ENCODE peak calls at places on chromosomes 11 and 22, in four cellular contexts. C is endodermal cell, I is epithelial cell of prostate, N is RPMI8226. F is an unnamed sample.

GRCh38 chr11:130420478-130421198 is 7.8 kb downstream of the ADAMTS8 start:
- DNase-seq in C (no peak), I (no peak), N (no peak), F (no peak)

GRCh38 chr11:132685174-132685611 is 847.1 kb downstream of the OPCML start:
- DNase-seq in C (no peak), I (no peak), N (no peak), F (no peak)

GRCh38 chr22:32684148-32684821 is 117.2 kb upstream of the TIMP3 start:
- DNase-seq in C (no peak), I (no peak), N (no peak), F (no peak)

GRCh38 chr11:91952056-91952455 is 272.6 kb upstream of the FAT3 start:
- DNase-seq in C (no peak), I (no peak), N (no peak), F (no peak)

GRCh38 chr11:103961010-103961409 is 75.4 kb upstream of the DDI1 start:
- DNase-seq in C (no peak), I (peak; percentile 14), N (no peak), F (no peak)

GRCh38 chr11:120207517-120207916 is 3.3 kb upstream of the OAF start:
- DNase-seq in C (no peak), I (no peak), N (no peak), F (no peak)

GRCh38 chr11:111631666-111632039 is 29.4 kb downstream of the SIK2 start:
- DNase-seq in C (no peak), I (no peak), N (no peak), F (no peak)

GRCh38 chr11:569273-569885 is 6.9 kb upstream of the PHRF1 start:
- DNase-seq in C (no peak), I (no peak), N (no peak), F (peak; percentile 36)

GRCh38 chr11:69711824-69712801 is 8.3 kb upstream of the FGF19 start:
- DNase-seq in C (peak; percentile 59), I (no peak), N (peak; percentile 56), F (peak; percentile 45)

GRCh38 chr11:73047773-73048371 is 94.2 kb downstream of the FCHSD2 start:
- DNase-seq in C (no peak), I (no peak), N (peak; percentile 29), F (peak; percentile 9)

GRCh38 chr11:125105921-125106320 is 5.5 kb downstream of the TMEM218 start:
- DNase-seq in C (no peak), I (no peak), N (no peak), F (no peak)

GRCh38 chr11:117514256-117514655 is 186.6 kb downstream of the CEP164 start:
- DNase-seq in C (no peak), I (no peak), N (no peak), F (no peak)

GRCh38 chr11:111417011-111417765 is 38.1 kb upstream of the POU2AF1 start:
- DNase-seq in C (peak; percentile 35), I (no peak), N (peak; percentile 75), F (no peak)

GRCh38 chr11:1563697-1564534 is 8.2 kb downstream of the DUSP8 start:
- DNase-seq in C (no peak), I (no peak), N (peak; percentile 31), F (no peak)

GRCh38 chr11:129077191-129077590 is 114.9 kb downstream of the ARHGAP32 start:
- DNase-seq in C (no peak), I (no peak), N (no peak), F (peak; percentile 5)

GRCh38 chr11:95849087-95849825 is 59.0 kb downstream of the CEP57 start:
- DNase-seq in C (peak; percentile 77), I (no peak), N (peak; percentile 11), F (peak; percentile 59)

GRCh38 chr11:129611661-129612566 is 203.7 kb upstream of the TMEM45B start:
- DNase-seq in C (no peak), I (no peak), N (peak; percentile 39), F (no peak)

GRCh38 chr11:57567210-57567511 is 311 bp downstream of the UBE2L6 start:
- DNase-seq in C (no peak), I (no peak), N (peak; percentile 59), F (no peak)

GRCh38 chr22:42745118-42745517 is 24.4 kb upstream of the A4GALT start:
- DNase-seq in C (no peak), I (no peak), N (no peak), F (no peak)

GRCh38 chr11:58498464-58498863 is 9.4 kb downstream of the OR5B21 start:
- DNase-seq in C (no peak), I (no peak), N (no peak), F (no peak)

GRCh38 chr11:108732395-108732794 is 67.5 kb downstream of the DDX10 start:
- DNase-seq in C (no peak), I (no peak), N (no peak), F (peak; percentile 8)

GRCh38 chr22:39101226-39101625 is 4.2 kb downstream of the APOBEC3H start:
- DNase-seq in C (no peak), I (no peak), N (no peak), F (no peak)

GRCh38 chr22:30433227-30433626 is 7.7 kb downstream of the MTFP1 start:
- DNase-seq in C (no peak), I (no peak), N (no peak), F (no peak)

GRCh38 chr11:70169136-70169535 is 34.0 kb upstream of the FADD start:
- DNase-seq in C (no peak), I (no peak), N (no peak), F (no peak)

GRCh38 chr22:33247758-33248157 is 189.6 kb upstream of the SYN3 start:
- DNase-seq in C (no peak), I (no peak), N (no peak), F (no peak)

GRCh38 chr11:125036933-125037332 is 26.2 kb upstream of the SLC37A2 start:
- DNase-seq in C (no peak), I (peak; percentile 33), N (no peak), F (no peak)

GRCh38 chr22:42074846-42075245 is 798 bp downstream of the PHETA2 start:
- DNase-seq in C (no peak), I (no peak), N (no peak), F (no peak)

GRCh38 chr22:48858121-48858520 is 969.6 kb downstream of the BRD1 start:
- DNase-seq in C (no peak), I (no peak), N (no peak), F (no peak)

GRCh38 chr22:39748877-39749276 is 144.7 kb downstream of the ENTHD1 start:
- DNase-seq in C (no peak), I (no peak), N (no peak), F (no peak)

GRCh38 chr11:45501277-45501979 is 164.0 kb downstream of the CHST1 start:
- DNase-seq in C (peak; percentile 48), I (no peak), N (no peak), F (no peak)

GRCh38 chr22:37063436-37064420 is 12.2 kb downstream of the KCTD17 start:
- DNase-seq in C (no peak), I (no peak), N (peak; percentile 94), F (no peak)

GRCh38 chr11:35725880-35726279 is 63.3 kb downstream of the TRIM44 start:
- DNase-seq in C (no peak), I (peak; percentile 22), N (no peak), F (no peak)

F was measured in GM23338.